ENCODE peak calls at places on chromosome 12, in five cellular contexts. One of them, this sample, is unnamed.

GRCh38 chr12:52403561-52403960 is 2.6 kb downstream of the KRT82 start:
- DNase-seq in OCI-LY7: no peak
- DNase-seq in neural progenitor cell: no peak
- DNase-seq in H9: no peak
- DNase-seq in neuronal stem cell: no peak
- DNase-seq in this sample: no peak

GRCh38 chr12:94650143-94651056 is at the start of gene TMCC3:
- DNase-seq in OCI-LY7: no peak
- DNase-seq in neural progenitor cell: peak; percentile 80
- DNase-seq in H9: peak; percentile 58
- DNase-seq in neuronal stem cell: peak; percentile 50
- DNase-seq in this sample: no peak

GRCh38 chr12:3432176-3432742 is 58.7 kb upstream of the PRMT8 start:
- DNase-seq in OCI-LY7: peak; percentile 7
- DNase-seq in neural progenitor cell: peak; percentile 45
- DNase-seq in H9: peak; percentile 86
- DNase-seq in neuronal stem cell: no peak
- DNase-seq in this sample: no peak

GRCh38 chr12:110266980-110267620 is 13.9 kb upstream of the ATP2A2 start:
- DNase-seq in OCI-LY7: no peak
- DNase-seq in neural progenitor cell: peak; percentile 56
- DNase-seq in H9: no peak
- DNase-seq in neuronal stem cell: no peak
- DNase-seq in this sample: no peak

GRCh38 chr12:6238875-6239274 is 38.7 kb downstream of the CD9 start:
- DNase-seq in OCI-LY7: no peak
- DNase-seq in neural progenitor cell: no peak
- DNase-seq in H9: no peak
- DNase-seq in neuronal stem cell: no peak
- DNase-seq in this sample: no peak

GRCh38 chr12:120979862-120980696 is 1.7 kb downstream of the HNF1A start:
- DNase-seq in OCI-LY7: no peak
- DNase-seq in neural progenitor cell: peak; percentile 48
- DNase-seq in H9: peak; percentile 59
- DNase-seq in neuronal stem cell: no peak
- DNase-seq in this sample: no peak

GRCh38 chr12:51798507-51798906 is 50.0 kb downstream of the FIGNL2 start:
- DNase-seq in OCI-LY7: no peak
- DNase-seq in neural progenitor cell: no peak
- DNase-seq in H9: no peak
- DNase-seq in neuronal stem cell: no peak
- DNase-seq in this sample: no peak

GRCh38 chr12:108532061-108532848 is 17.2 kb downstream of the FICD start:
- DNase-seq in OCI-LY7: no peak
- DNase-seq in neural progenitor cell: no peak
- DNase-seq in H9: no peak
- DNase-seq in neuronal stem cell: no peak
- DNase-seq in this sample: no peak

GRCh38 chr12:47841910-47842309 is 22.2 kb upstream of the HDAC7 start:
- DNase-seq in OCI-LY7: no peak
- DNase-seq in neural progenitor cell: no peak
- DNase-seq in H9: no peak
- DNase-seq in neuronal stem cell: no peak
- DNase-seq in this sample: no peak

GRCh38 chr12:118359541-118359915 is 13.2 kb downstream of the TAOK3 start:
- DNase-seq in OCI-LY7: peak; percentile 72
- DNase-seq in neural progenitor cell: no peak
- DNase-seq in H9: no peak
- DNase-seq in neuronal stem cell: no peak
- DNase-seq in this sample: no peak

GRCh38 chr12:113129664-113130456 is 5.7 kb downstream of the RASAL1 start:
- DNase-seq in OCI-LY7: peak; percentile 25
- DNase-seq in neural progenitor cell: no peak
- DNase-seq in H9: no peak
- DNase-seq in neuronal stem cell: no peak
- DNase-seq in this sample: no peak
- H3K4me2 ChIP-seq in OCI-LY7: peak overlapping the region; percentile 81
- H3K4me2 ChIP-seq in neural progenitor cell: no peak overlapping the region
- H3K4me2 ChIP-seq in H9: no peak overlapping the region
- H3K4me2 ChIP-seq in neuronal stem cell: no peak overlapping the region
- H3K4me2 ChIP-seq in this sample: no peak overlapping the region

DNA sequence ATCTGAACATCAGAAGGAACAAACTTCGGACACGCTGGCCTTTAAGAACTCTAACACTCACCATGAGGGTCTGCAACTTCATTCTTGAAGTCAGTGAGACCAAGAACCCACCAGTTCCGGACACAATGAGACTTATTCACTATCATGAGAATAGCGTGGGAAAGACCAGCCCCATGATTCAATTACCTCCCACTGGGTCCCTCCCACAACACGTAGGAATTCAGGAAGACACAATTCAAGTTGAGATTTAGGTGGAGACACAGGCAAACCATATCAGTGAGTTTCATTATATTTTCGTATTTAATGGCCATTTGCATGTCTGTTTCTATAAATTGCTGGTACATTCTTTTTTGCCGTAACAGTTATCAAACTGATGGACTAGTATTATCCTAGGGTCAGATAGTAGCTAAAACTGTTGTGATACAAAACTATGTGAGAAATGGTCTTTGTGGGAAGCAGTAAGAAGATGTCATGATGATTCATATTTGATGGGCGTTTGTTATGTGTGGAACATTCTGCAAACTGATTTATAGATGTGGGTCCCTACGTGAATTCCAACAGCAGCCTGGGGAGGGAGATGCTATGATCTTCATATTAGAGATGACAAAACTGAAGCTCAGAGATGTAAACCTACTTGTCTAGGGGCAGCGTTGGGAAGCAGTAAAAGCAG is 282.4 kb upstream of the TMEM132C start:
- DNase-seq in OCI-LY7: no peak
- DNase-seq in neural progenitor cell: no peak
- DNase-seq in H9: no peak
- DNase-seq in neuronal stem cell: no peak
- DNase-seq in this sample: no peak
- H3K4me2 ChIP-seq in OCI-LY7: no peak overlapping the region
- H3K4me2 ChIP-seq in neural progenitor cell: no peak overlapping the region
- H3K4me2 ChIP-seq in H9: no peak overlapping the region
- H3K4me2 ChIP-seq in neuronal stem cell: no peak overlapping the region
- H3K4me2 ChIP-seq in this sample: no peak overlapping the region

DNA sequence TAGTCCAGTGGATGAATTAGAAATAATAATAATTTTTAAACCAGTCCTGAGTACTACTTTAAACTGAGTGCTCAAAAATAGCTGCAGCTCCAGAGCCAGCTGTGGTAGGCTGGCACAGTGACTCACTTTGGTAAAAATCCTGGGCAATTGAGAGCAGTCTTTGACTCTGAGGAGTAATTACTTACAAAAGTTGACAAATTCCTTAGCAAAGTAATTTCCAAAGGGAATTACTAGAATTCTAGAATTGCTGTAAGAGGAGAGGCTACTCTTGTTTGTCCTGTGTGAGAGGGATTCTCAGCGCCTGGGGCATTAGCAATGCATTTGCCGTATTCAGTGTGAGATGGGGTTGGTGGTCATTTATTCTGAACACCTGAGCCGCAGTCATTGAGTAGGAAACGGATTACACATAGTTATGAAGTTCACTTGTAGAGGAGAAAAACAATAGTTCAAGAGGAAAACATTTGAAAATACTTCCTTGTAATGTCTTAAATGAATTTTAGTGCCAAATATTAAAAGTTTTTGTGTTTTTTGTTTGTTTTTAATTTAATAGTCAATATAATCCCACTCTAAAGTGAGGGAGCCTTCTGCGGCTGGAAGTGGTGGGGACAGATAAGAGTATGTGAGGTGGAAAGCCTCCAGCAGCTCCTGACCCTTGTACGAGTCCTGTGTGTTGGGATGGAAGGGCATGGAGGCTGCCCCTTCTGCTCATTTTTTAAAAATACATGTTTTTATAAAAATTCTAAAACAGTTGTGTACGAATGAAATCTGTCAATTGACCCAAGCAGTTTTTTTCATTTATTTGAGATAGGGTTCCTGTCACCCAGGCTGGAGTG is 41.9 kb downstream of the EID3 start:
- DNase-seq in OCI-LY7: no peak
- DNase-seq in neural progenitor cell: no peak
- DNase-seq in H9: peak; percentile 17
- DNase-seq in neuronal stem cell: no peak
- DNase-seq in this sample: no peak
- H3K4me2 ChIP-seq in OCI-LY7: no peak overlapping the region
- H3K4me2 ChIP-seq in neural progenitor cell: no peak overlapping the region
- H3K4me2 ChIP-seq in H9: no peak overlapping the region
- H3K4me2 ChIP-seq in neuronal stem cell: no peak overlapping the region
- H3K4me2 ChIP-seq in this sample: no peak overlapping the region

DNA sequence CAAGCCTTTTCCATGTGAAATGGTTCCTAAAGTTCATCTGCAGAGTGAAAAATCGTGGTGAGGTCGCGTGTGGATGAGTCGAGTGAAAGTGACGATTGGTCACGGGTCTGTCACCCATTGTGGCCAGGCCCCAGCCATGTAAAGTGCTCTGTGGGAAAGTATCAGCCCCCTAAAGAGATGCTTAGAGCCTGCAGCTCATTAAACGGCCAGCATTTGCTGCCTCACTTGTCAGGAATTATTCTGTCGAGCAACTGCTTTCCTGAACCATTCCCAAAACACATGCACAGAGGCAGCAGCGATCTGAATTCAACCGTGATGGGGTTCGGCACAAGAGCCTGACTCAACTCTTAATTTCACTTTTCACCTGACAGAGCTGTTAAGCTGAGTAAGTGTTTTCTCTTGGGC is 16.0 kb downstream of the DBX2 start:
- DNase-seq in OCI-LY7: no peak
- DNase-seq in neural progenitor cell: peak; percentile 70
- DNase-seq in H9: no peak
- DNase-seq in neuronal stem cell: peak; percentile 51
- DNase-seq in this sample: no peak
- H3K4me2 ChIP-seq in OCI-LY7: no peak overlapping the region
- H3K4me2 ChIP-seq in neural progenitor cell: peak overlapping the region; percentile 36
- H3K4me2 ChIP-seq in H9: no peak overlapping the region
- H3K4me2 ChIP-seq in neuronal stem cell: peak overlapping the region; percentile 56
- H3K4me2 ChIP-seq in this sample: no peak overlapping the region

DNA sequence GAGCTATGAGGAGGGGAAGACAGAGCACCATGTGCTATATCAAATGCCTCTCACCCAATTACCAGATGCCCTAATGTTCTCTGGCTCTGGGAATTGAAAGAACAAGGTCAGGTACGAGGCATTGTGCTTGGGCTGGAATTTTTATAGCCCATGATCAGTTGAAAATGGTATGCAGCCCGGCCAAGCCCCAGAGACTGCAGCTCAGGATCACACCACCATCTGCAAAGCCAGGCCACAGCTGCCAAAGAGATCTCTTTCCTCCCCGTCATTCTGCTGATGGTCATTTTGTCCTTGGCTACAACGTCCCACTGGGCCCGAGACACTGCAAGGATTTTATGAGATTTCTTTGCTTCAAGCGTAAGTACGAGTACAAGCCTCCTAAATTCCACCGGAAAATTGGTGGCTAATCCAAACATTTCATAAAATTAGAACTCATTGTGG is 15.2 kb downstream of the NUAK1 start:
- DNase-seq in OCI-LY7: no peak
- DNase-seq in neural progenitor cell: no peak
- DNase-seq in H9: no peak
- DNase-seq in neuronal stem cell: no peak
- DNase-seq in this sample: no peak
- H3K4me2 ChIP-seq in OCI-LY7: no peak overlapping the region
- H3K4me2 ChIP-seq in neural progenitor cell: no peak overlapping the region
- H3K4me2 ChIP-seq in H9: no peak overlapping the region
- H3K4me2 ChIP-seq in neuronal stem cell: no peak overlapping the region
- H3K4me2 ChIP-seq in this sample: no peak overlapping the region

DNA sequence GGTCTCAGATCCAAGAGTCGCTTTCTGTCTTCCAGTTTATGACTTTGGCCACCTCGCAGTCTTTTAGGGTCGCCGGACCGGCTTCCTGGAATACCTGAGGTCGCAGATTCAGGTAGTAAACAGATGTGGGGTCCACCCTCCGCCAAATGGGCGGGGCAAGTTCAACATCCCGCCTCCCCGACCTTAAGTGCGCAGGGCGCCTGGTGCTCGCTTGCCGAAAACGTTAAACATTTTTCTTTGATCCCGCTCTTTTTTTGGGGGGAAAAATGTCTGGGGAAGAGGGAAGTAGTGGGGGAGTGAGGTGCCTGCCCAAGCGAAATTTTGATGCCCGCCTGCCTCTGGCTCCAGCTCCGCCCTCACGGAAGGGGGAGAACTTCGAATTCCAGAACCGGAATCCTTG is 73.9 kb upstream of the TBX5 start:
- DNase-seq in OCI-LY7: no peak
- DNase-seq in neural progenitor cell: peak; percentile 53
- DNase-seq in H9: peak; percentile 72
- DNase-seq in neuronal stem cell: no peak
- DNase-seq in this sample: no peak
- H3K4me2 ChIP-seq in OCI-LY7: no peak overlapping the region
- H3K4me2 ChIP-seq in neural progenitor cell: peak overlapping the region; percentile 66
- H3K4me2 ChIP-seq in H9: peak overlapping the region; percentile 86
- H3K4me2 ChIP-seq in neuronal stem cell: no peak overlapping the region
- H3K4me2 ChIP-seq in this sample: no peak overlapping the region

GRCh38 chr12:15782667-15783066 is 6.5 kb downstream of the EPS8 start:
- DNase-seq in OCI-LY7: no peak
- DNase-seq in neural progenitor cell: no peak
- DNase-seq in H9: no peak
- DNase-seq in neuronal stem cell: no peak
- DNase-seq in this sample: no peak
- H3K4me2 ChIP-seq in OCI-LY7: no peak overlapping the region
- H3K4me2 ChIP-seq in neural progenitor cell: no peak overlapping the region
- H3K4me2 ChIP-seq in H9: no peak overlapping the region
- H3K4me2 ChIP-seq in neuronal stem cell: no peak overlapping the region
- H3K4me2 ChIP-seq in this sample: no peak overlapping the region